ENCODE peak calls at places on chromosomes 5 and 9, in seven cellular contexts. H is IMR-90, N is neuronal stem cell, U is trophoblast cell, P is mesenchymal stem cell, K is mesendoderm, W is H1. F is an unnamed sample.

GRCh38 chr5:43874772-43875171 is 271.8 kb downstream of the NNT start:
- DNase-seq in H (peak), N (no peak), U (peak), P (peak), K (peak), W (no peak), F (no peak)

GRCh38 chr5:169442354-169443248 is 141.0 kb upstream of the SPDL1 start:
- DNase-seq in H (no peak), N (no peak), U (no peak), P (peak), K (no peak), W (no peak), F (no peak)

GRCh38 chr5:156824800-156825199 is 25.3 kb upstream of the PPP1R2B start:
- DNase-seq in H (peak), N (peak), U (no peak), P (peak), K (peak), W (no peak), F (peak)

GRCh38 chr9:115109486-115109885 is 8.5 kb downstream of the TNC start:
- DNase-seq in H (peak), N (no peak), U (no peak), P (peak), K (peak), W (no peak), F (no peak)

GRCh38 chr5:74056789-74057164 is 430.8 kb downstream of the ARHGEF28 start:
- DNase-seq in H (peak), N (no peak), U (no peak), P (peak), K (peak), W (no peak), F (no peak)

GRCh38 chr5:95942414-95942813 is 19.2 kb downstream of the ELL2 start:
- DNase-seq in H (no peak), N (no peak), U (no peak), P (no peak), K (no peak), W (no peak), F (no peak)

GRCh38 chr5:57368010-57368409 is 114.6 kb downstream of the ACTBL2 start:
- DNase-seq in H (peak), N (no peak), U (no peak), P (no peak), K (no peak), W (no peak), F (no peak)

GRCh38 chr5:674630-675011 is 18.5 kb downstream of the TPPP start:
- DNase-seq in H (no peak), N (no peak), U (peak), P (peak), K (peak), W (no peak), F (peak)

GRCh38 chr9:86783884-86784283 is 163.4 kb downstream of the GAS1 start:
- DNase-seq in H (peak), N (no peak), U (no peak), P (no peak), K (peak), W (no peak), F (no peak)

GRCh38 chr5:179137643-179138567 is 77.7 kb downstream of the ZNF354C start:
- DNase-seq in H (no peak), N (no peak), U (no peak), P (no peak), K (no peak), W (no peak), F (no peak)

GRCh38 chr9:123571240-123571639 is 215.2 kb downstream of the CRB2 start:
- DNase-seq in H (no peak), N (no peak), U (no peak), P (no peak), K (no peak), W (no peak), F (no peak)

GRCh38 chr9:123568691-123569342 is 212.8 kb downstream of the CRB2 start:
- DNase-seq in H (peak), N (no peak), U (no peak), P (no peak), K (no peak), W (no peak), F (no peak)

GRCh38 chr9:123567013-123567412 is 211.0 kb downstream of the CRB2 start:
- DNase-seq in H (no peak), N (no peak), U (no peak), P (no peak), K (no peak), W (no peak), F (no peak)

GRCh38 chr9:123564652-123565051 is 208.7 kb downstream of the CRB2 start:
- DNase-seq in H (no peak), N (no peak), U (no peak), P (no peak), K (no peak), W (no peak), F (no peak)

DNA sequence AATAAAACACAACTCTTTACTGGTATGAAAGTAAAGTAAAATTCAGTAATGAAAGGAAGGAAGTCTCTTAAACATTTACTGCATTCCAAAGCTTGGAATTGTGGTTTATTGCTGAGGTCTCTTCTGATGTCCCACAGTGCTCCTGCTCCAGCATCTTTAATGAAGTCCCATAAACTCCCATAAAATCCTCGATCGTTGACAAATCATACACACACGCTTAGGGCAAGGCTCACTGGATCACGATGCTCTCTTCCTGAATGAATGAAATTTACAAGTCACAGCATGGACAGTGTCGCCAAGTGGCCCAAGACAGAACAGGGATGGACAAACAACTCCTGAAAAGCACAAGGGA is 213.3 kb downstream of the CRB2 start:
- DNase-seq in H (no peak), N (no peak), U (no peak), P (no peak), K (no peak), W (no peak), F (no peak)
- H3K23ac ChIP-seq in H (no peak), N (no peak), U (no peak), P (no peak), K (no peak), W (no peak), F (no peak)

GRCh38 chr5:5584751-5585150 is 162.3 kb downstream of the ICE1 start:
- DNase-seq in H (no peak), N (no peak), U (no peak), P (no peak), K (no peak), W (no peak), F (no peak)

GRCh38 chr5:5585751-5586341 is 163.4 kb downstream of the ICE1 start:
- DNase-seq in H (no peak), N (no peak), U (no peak), P (no peak), K (no peak), W (no peak), F (no peak)

GRCh38 chr5:5584236-5584749 is 161.8 kb downstream of the ICE1 start:
- DNase-seq in H (no peak), N (no peak), U (no peak), P (no peak), K (no peak), W (no peak), F (no peak)

GRCh38 chr5:5583023-5583765 is 160.7 kb downstream of the ICE1 start:
- DNase-seq in H (no peak), N (no peak), U (no peak), P (no peak), K (no peak), W (no peak), F (no peak)

DNA sequence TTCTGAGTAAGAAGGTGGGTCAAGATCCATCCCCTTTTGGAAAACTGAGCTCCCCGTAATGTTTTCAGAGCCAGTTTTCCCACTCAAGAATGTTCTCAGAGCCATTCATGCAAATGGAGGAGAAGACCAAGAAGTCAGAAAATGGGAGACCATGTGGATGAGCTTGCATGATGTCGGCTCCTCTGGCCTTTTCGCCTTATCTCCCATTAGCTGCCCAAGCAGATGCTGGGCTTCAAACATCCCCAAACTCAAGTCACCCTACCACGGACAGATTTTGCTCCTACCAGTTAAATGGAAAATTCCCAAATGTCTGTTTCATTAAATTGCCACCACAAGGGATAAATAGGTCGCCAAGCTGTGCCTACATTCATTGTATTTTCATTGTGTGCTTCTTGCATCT is 161.4 kb downstream of the ICE1 start:
- DNase-seq in H (no peak), N (no peak), U (no peak), P (no peak), K (no peak), W (no peak), F (no peak)
- H3K23ac ChIP-seq in H (no peak), N (no peak), U (no peak), P (no peak), K (no peak), W (no peak), F (no peak)

DNA sequence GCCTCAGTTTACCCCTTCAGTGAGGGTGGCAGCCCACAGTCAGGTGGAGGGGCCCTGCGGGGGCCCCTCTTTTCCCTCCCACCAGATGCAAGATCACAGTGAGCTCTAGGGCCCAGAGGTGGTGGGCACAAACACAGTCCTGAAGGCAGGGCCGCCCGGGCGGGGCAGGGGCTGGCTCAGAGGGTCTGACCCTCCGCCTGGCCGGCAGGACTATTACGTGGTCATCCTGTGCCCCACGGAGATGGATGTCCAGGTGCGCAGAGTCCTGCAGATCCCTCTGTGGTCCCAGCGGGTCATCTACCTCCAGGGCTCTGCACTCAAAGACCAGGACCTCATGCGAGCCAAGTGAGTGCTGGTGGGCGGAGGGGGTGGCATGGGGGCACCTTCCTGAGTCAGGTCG is 63.4 kb downstream of the KCNT1 start:
- DNase-seq in H (no peak), N (no peak), U (no peak), P (no peak), K (no peak), W (no peak), F (no peak)
- H3K23ac ChIP-seq in H (no peak), N (no peak), U (no peak), P (no peak), K (no peak), W (no peak), F (no peak)

DNA sequence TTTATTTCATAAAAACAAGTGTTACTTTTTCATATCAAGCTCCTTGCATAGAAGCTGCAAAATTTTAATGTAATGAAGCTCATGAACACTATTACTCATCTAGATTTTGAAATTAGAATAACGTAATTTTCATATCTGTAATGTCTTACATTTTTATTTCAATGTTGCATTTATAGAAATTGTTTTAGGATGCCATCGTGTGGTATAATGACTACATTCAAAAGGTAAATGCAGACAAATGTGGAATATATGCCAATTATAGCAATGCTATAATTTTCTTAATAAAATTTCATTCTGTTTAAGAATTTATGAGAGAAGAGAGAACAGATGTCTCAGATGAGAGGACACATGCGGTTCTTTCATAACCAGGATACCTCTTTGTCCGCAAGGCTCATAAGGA is 230.2 kb downstream of the TMEM232 start:
- DNase-seq in H (no peak), N (no peak), U (no peak), P (no peak), K (no peak), W (no peak), F (no peak)
- H3K23ac ChIP-seq in H (no peak), N (no peak), U (no peak), P (no peak), K (no peak), W (no peak), F (no peak)

DNA sequence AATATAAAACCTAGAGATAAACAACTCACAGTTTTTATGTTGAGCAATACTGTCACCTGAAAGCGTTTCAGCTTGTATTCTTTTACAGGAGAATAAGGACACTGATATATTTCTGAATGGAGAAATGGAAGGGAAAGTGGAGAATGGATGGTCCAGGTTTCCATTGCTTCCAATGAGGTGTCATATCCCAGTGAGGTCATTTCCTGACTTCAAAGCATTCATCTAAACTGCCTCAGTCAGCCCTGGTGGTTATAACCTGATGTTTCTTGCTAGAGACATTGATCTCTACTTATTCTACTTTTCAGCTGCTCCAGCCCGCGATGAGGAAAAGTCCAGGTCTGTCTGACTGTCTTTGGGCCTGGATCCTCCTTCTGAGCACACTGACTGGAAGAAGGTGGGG is 2.6 kb downstream of the GABRA1 start:
- DNase-seq in H (no peak), N (no peak), U (no peak), P (no peak), K (peak), W (no peak), F (no peak)
- H3K23ac ChIP-seq in H (no peak), N (no peak), U (no peak), P (no peak), K (no peak), W (no peak), F (no peak)

GRCh38 chr5:150016537-150016936 is 16.0 kb downstream of the HMGXB3 start:
- DNase-seq in H (no peak), N (no peak), U (no peak), P (no peak), K (no peak), W (no peak), F (no peak)
- H3K23ac ChIP-seq in H (no peak), N (no peak), U (no peak), P (no peak), K (no peak), W (no peak), F (no peak)

DNA sequence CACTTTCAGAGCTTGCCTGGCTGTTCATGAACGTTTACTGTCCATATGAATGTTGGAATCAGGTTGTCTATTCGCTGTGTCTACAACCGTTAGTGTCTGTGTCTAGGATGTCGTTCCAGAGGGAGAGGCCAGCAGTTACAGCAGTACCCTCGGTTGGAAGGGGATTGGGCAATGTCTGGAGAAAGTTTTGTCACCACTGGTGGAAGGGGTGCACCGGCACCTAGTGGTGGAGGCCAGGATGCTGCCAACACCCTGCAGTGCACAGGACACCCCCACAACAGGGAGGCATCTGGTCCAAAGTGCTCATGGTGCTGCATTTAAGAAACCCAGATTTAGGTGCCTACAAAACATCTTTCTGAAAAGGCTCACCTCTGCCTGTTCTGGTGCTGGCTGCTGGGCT is 220.7 kb downstream of the FANCC start:
- DNase-seq in H (no peak), N (no peak), U (no peak), P (no peak), K (no peak), W (no peak), F (no peak)
- H3K23ac ChIP-seq in H (no peak), N (no peak), U (no peak), P (no peak), K (no peak), W (no peak), F (no peak)

DNA sequence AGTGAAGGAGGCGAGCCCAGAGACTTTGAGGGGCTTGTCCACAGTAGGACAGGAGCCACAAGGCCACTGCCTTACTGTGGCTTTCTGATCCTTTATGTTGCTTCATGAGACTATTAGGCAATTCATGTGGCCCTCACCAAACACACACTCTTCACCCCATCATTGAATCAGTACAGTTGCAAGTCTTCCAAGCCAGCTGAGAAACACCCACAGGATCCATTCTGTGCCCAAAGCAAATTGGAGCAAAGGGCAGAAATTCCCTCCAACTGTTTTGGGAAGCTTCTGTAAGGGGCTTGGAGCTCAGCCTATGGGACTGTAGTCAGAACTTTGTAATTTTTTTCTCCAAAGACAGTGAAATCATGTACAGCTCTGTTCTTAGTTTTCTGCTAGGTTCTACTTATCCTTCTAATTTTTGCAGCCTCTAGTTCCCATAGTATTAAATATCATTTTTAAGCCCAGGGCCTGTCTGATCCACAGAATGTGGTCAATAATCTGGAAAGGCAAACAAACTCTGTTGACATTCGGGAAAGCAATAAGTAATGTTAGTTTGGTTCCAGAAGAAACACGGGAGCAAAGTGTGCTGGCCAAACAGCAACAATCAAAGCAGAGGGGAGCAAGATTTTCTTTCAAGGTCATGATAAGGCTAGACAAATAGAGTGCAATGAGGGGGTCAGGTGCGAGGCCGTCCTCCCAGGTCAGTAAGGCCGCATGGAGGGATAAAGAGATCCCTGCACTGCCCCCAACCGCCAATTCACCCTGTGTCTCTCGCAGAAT is 47.0 kb downstream of the UBE2QL1 start:
- DNase-seq in H (no peak), N (no peak), U (no peak), P (no peak), K (no peak), W (no peak), F (no peak)
- H3K23ac ChIP-seq in H (no peak), N (no peak), U (no peak), P (no peak), K (no peak), W (no peak), F (no peak)

GRCh38 chr5:68261174-68262021 is 45.8 kb downstream of the PIK3R1 start:
- DNase-seq in H (peak), N (no peak), U (no peak), P (peak), K (no peak), W (no peak), F (no peak)
- H3K23ac ChIP-seq in H (peak), N (no peak), U (no peak), P (no peak), K (no peak), W (no peak), F (no peak)

GRCh38 chr5:135221187-135221473 is 177.9 kb downstream of the MACROH2A1 start:
- DNase-seq in H (no peak), N (no peak), U (no peak), P (no peak), K (no peak), W (no peak), F (no peak)

GRCh38 chr5:135222771-135223170 is 176.3 kb downstream of the MACROH2A1 start:
- DNase-seq in H (no peak), N (no peak), U (no peak), P (no peak), K (no peak), W (no peak), F (no peak)

GRCh38 chr5:135220394-135221186 is 178.4 kb downstream of the MACROH2A1 start:
- DNase-seq in H (no peak), N (no peak), U (no peak), P (no peak), K (no peak), W (no peak), F (no peak)

GRCh38 chr5:135222171-135222681 is 176.8 kb downstream of the MACROH2A1 start:
- DNase-seq in H (no peak), N (no peak), U (no peak), P (no peak), K (no peak), W (no peak), F (no peak)

DNA sequence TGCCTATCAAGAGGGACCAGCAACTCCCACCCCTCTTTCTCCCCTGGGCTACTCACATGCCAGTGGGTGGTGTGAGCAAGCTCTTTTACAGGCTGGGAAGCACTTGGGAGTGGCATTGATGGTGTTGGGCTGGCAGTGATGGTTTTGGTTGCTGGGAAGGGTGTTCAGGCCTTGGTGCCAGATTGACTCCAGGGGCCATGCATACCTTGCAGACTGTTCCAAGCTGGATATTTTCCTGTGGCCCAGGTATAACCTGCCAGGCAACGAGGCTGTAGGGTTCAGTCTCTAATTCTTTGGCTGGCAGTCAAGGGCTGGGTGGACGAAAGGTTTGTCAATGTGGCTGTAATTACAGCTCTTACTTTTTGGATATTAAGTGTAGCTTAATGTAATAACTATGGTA is 177.3 kb downstream of the MACROH2A1 start:
- DNase-seq in H (no peak), N (no peak), U (no peak), P (no peak), K (no peak), W (no peak), F (no peak)
- H3K23ac ChIP-seq in H (no peak), N (no peak), U (no peak), P (no peak), K (no peak), W (no peak), F (no peak)